ENCODE peak calls at places on chromosomes 5 and 9, in ten cellular contexts. Z, H, C, R, J, X, P, U, S and F are unnamed samples.

GRCh38 chr5:164335837-164336236 is 830.4 kb downstream of the MAT2B start:
- DNase-seq in R (peak; percentile 53), P (no peak), J (no peak), X (peak; percentile 36), S (peak; percentile 69), C (no peak), Z (peak; percentile 82), H (no peak), U (no peak), F (no peak)

GRCh38 chr9:70285246-70285645 is 26.5 kb downstream of the SMC5 start:
- DNase-seq in J (no peak), H (no peak), C (no peak), P (peak; percentile 32), Z (peak; percentile 93), X (no peak), R (peak; percentile 78), U (no peak), S (no peak), F (no peak)

GRCh38 chr9:125759812-125760134 is 12.6 kb downstream of the PBX3 start:
- DNase-seq in U (no peak), X (no peak), S (peak; percentile 27), J (no peak), H (no peak), R (no peak), P (no peak), C (peak; percentile 62), Z (no peak), F (no peak)

GRCh38 chr5:177412603-177413233 is 3.4 kb upstream of the F12 start:
- DNase-seq in C (no peak), R (no peak), P (no peak), U (no peak), Z (no peak), S (no peak), J (no peak), X (no peak), H (no peak), F (peak; percentile 64)

GRCh38 chr9:6439051-6439703 is 26.2 kb downstream of the UHRF2 start:
- DNase-seq in Z (no peak), S (no peak), X (no peak), H (no peak), P (no peak), R (no peak), C (no peak), J (no peak), U (no peak), F (no peak)

GRCh38 chr5:172891716-172892421 is 57.8 kb downstream of the ERGIC1 start:
- DNase-seq in R (no peak), U (no peak), S (no peak), H (peak; percentile 82), C (no peak), P (no peak), J (no peak), X (no peak), Z (peak; percentile 79), F (no peak)

GRCh38 chr9:93112116-93112863 is 16.3 kb downstream of the CARD19 start:
- DNase-seq in C (peak; percentile 44), H (peak; percentile 19), U (no peak), P (no peak), J (no peak), S (no peak), Z (no peak), R (no peak), X (no peak), F (no peak)

GRCh38 chr9:79858509-79858908 is 286.7 kb downstream of the TLE4 start:
- DNase-seq in H (no peak), U (peak; percentile 15), S (peak; percentile 3), X (no peak), C (no peak), P (no peak), R (peak; percentile 19), Z (peak; percentile 8), J (no peak), F (peak; percentile 27)

GRCh38 chr5:1447772-1448361 is 2.6 kb upstream of the SLC6A3 start:
- DNase-seq in H (no peak), R (no peak), C (peak; percentile 33), J (no peak), X (no peak), S (no peak), Z (no peak), P (no peak), U (no peak), F (no peak)

GRCh38 chr9:129509508-129509907 is 111.4 kb downstream of the C9orf50 start:
- DNase-seq in J (no peak), Z (peak; percentile 80), X (peak; percentile 58), P (no peak), U (no peak), H (no peak), C (no peak), S (peak; percentile 96), R (peak; percentile 95), F (no peak)

GRCh38 chr5:102625940-102626339 is 127.1 kb upstream of the SLCO6A1 start:
- DNase-seq in S (no peak), X (no peak), U (no peak), R (no peak), P (no peak), H (no peak), C (no peak), Z (no peak), J (no peak), F (no peak)

GRCh38 chr9:78017294-78017693 is 14.3 kb downstream of the GNAQ start:
- DNase-seq in C (no peak), X (no peak), S (no peak), J (no peak), Z (no peak), R (no peak), U (no peak), H (no peak), P (no peak), F (no peak)

GRCh38 chr9:78025186-78025585 is 6.4 kb downstream of the GNAQ start:
- DNase-seq in S (no peak), X (no peak), Z (no peak), P (no peak), U (no peak), R (no peak), J (no peak), H (no peak), C (no peak), F (no peak)

GRCh38 chr9:78026416-78026815 is 5.2 kb downstream of the GNAQ start:
- DNase-seq in S (no peak), J (no peak), Z (no peak), P (no peak), C (no peak), H (no peak), R (peak; percentile 57), X (no peak), U (no peak), F (no peak)

GRCh38 chr9:78023003-78023741 is 8.4 kb downstream of the GNAQ start:
- DNase-seq in Z (peak; percentile 85), J (no peak), U (no peak), P (peak; percentile 62), R (peak; percentile 80), C (no peak), S (peak; percentile 56), X (no peak), H (no peak), F (no peak)

DNA sequence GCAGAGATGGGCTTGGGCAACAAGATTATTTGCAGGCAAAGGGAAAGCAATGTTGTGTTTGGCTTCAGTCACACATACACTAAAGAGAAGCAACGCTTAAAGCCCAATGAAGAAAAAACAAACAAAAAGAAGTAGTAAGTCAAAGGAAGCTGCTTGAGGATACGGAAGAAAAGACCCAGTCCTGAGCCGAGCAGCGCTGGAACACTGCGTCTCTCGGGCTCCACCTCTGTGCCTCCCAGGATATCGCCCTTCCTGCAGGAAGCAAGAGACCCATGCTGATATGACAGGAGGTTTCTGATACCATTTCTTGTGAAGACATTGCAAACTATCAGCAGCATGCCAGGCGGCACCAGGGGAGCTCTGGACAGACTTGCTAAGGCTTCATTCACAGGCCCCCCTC is 9.9 kb downstream of the GNAQ start:
- DNase-seq in U (no peak), Z (no peak), H (peak; percentile 38), P (peak; percentile 45), X (no peak), J (no peak), C (peak; percentile 59), S (peak; percentile 56), R (no peak), F (no peak)
- TF ChIP-seq CTCF in U (no peak), Z (peak; percentile 25), H (peak; percentile 29), P (peak; percentile 17), X (no peak), J (no peak), C (peak; percentile 41), S (peak; percentile 36), R (no peak), F (no peak)

GRCh38 chr5:180380856-180381255 is 27.7 kb upstream of the GFPT2 start:
- DNase-seq in X (no peak), J (no peak), U (no peak), S (no peak), R (no peak), Z (no peak), P (no peak), H (no peak), C (no peak), F (no peak)
- TF ChIP-seq CTCF in X (no peak), J (no peak), U (no peak), S (no peak), R (no peak), Z (no peak), P (no peak), H (no peak), C (no peak), F (no peak)

GRCh38 chr9:133201424-133202144 is 7.5 kb downstream of the OBP2B start:
- DNase-seq in J (no peak), X (no peak), U (no peak), R (no peak), C (no peak), P (no peak), Z (no peak), H (no peak), S (no peak), F (no peak)

GRCh38 chr9:133202688-133203453 is 6.2 kb downstream of the OBP2B start:
- DNase-seq in X (no peak), U (no peak), C (no peak), Z (no peak), S (no peak), J (no peak), H (no peak), P (no peak), R (no peak), F (no peak)

GRCh38 chr9:133200631-133201030 is 8.4 kb downstream of the OBP2B start:
- DNase-seq in P (no peak), J (no peak), R (no peak), U (no peak), H (no peak), Z (no peak), C (no peak), S (no peak), X (no peak), F (no peak)

GRCh38 chr9:133202145-133202513 is 6.9 kb downstream of the OBP2B start:
- DNase-seq in C (no peak), P (no peak), Z (no peak), H (no peak), J (no peak), S (no peak), R (no peak), U (no peak), X (no peak), F (no peak)

GRCh38 chr9:133199648-133200321 is 9.3 kb downstream of the OBP2B start:
- DNase-seq in S (no peak), P (no peak), U (no peak), R (no peak), X (no peak), J (no peak), C (peak; percentile 68), H (peak; percentile 36), Z (no peak), F (no peak)
- TF ChIP-seq CTCF in S (no peak), P (no peak), U (no peak), R (no peak), X (no peak), J (no peak), C (no peak), H (peak; percentile 29), Z (no peak), F (no peak)

GRCh38 chr9:131815971-131816873 is 76.3 kb upstream of the RAPGEF1 start:
- DNase-seq in H (no peak), S (no peak), J (no peak), Z (no peak), P (no peak), U (no peak), R (peak; percentile 13), X (no peak), C (no peak), F (no peak)
- TF ChIP-seq CTCF in H (no peak), S (no peak), J (no peak), Z (no peak), P (no peak), U (no peak), R (no peak), X (no peak), C (no peak), F (no peak)